ENCODE peak calls at places on chromosomes 7 and 10, in nine cellular contexts. One of them, this sample, is unnamed.

GRCh38 chr10:97178074-97178473 is 7.7 kb downstream of the SLIT1 start:
- DNase-seq in NCI-H1092 treated with DMSO at 0.1 percent for 48 hours: no peak
- DNase-seq in iPS-NIHi11: no peak
- DNase-seq in neural progenitor cell: no peak
- DNase-seq in SW 1271: no peak
- DNase-seq in T-cell: no peak
- DNase-seq in left ventricle myocardium superior: no peak
- DNase-seq in activated effector memory CD4-positive, alpha-beta T cell treated with anti-CD3 and anti-CD28 coated beads, Interleukin-2, amount 50 U/mL, for 16 hours: no peak
- DNase-seq in foreskin keratinocyte: no peak
- DNase-seq in this sample: no peak

GRCh38 chr10:89158446-89158845 is 48.7 kb downstream of the CH25H start:
- DNase-seq in NCI-H1092 treated with DMSO at 0.1 percent for 48 hours: no peak
- DNase-seq in iPS-NIHi11: no peak
- DNase-seq in neural progenitor cell: no peak
- DNase-seq in SW 1271: no peak
- DNase-seq in T-cell: no peak
- DNase-seq in left ventricle myocardium superior: no peak
- DNase-seq in activated effector memory CD4-positive, alpha-beta T cell treated with anti-CD3 and anti-CD28 coated beads, Interleukin-2, amount 50 U/mL, for 16 hours: no peak
- DNase-seq in foreskin keratinocyte: peak; percentile 26
- DNase-seq in this sample: no peak

GRCh38 chr7:83005410-83005809 is 157.3 kb downstream of the PCLO start:
- DNase-seq in NCI-H1092 treated with DMSO at 0.1 percent for 48 hours: no peak
- DNase-seq in iPS-NIHi11: no peak
- DNase-seq in neural progenitor cell: peak; percentile 36
- DNase-seq in SW 1271: no peak
- DNase-seq in T-cell: no peak
- DNase-seq in left ventricle myocardium superior: no peak
- DNase-seq in activated effector memory CD4-positive, alpha-beta T cell treated with anti-CD3 and anti-CD28 coated beads, Interleukin-2, amount 50 U/mL, for 16 hours: no peak
- DNase-seq in foreskin keratinocyte: no peak
- DNase-seq in this sample: no peak

GRCh38 chr7:92797284-92797683 is 39.1 kb downstream of the CDK6 start:
- DNase-seq in NCI-H1092 treated with DMSO at 0.1 percent for 48 hours: no peak
- DNase-seq in iPS-NIHi11: no peak
- DNase-seq in neural progenitor cell: no peak
- DNase-seq in SW 1271: no peak
- DNase-seq in T-cell: no peak
- DNase-seq in left ventricle myocardium superior: peak; percentile 36
- DNase-seq in activated effector memory CD4-positive, alpha-beta T cell treated with anti-CD3 and anti-CD28 coated beads, Interleukin-2, amount 50 U/mL, for 16 hours: no peak
- DNase-seq in foreskin keratinocyte: no peak
- DNase-seq in this sample: no peak

GRCh38 chr7:20152511-20152910 is 64.7 kb downstream of the MACC1 start:
- DNase-seq in NCI-H1092 treated with DMSO at 0.1 percent for 48 hours: no peak
- DNase-seq in iPS-NIHi11: no peak
- DNase-seq in neural progenitor cell: no peak
- DNase-seq in SW 1271: no peak
- DNase-seq in T-cell: no peak
- DNase-seq in left ventricle myocardium superior: no peak
- DNase-seq in activated effector memory CD4-positive, alpha-beta T cell treated with anti-CD3 and anti-CD28 coated beads, Interleukin-2, amount 50 U/mL, for 16 hours: no peak
- DNase-seq in foreskin keratinocyte: peak; percentile 33
- DNase-seq in this sample: no peak

GRCh38 chr10:91613411-91614253 is 19.2 kb downstream of the PPP1R3C start:
- DNase-seq in NCI-H1092 treated with DMSO at 0.1 percent for 48 hours: no peak
- DNase-seq in iPS-NIHi11: no peak
- DNase-seq in neural progenitor cell: no peak
- DNase-seq in SW 1271: peak; percentile 28
- DNase-seq in T-cell: no peak
- DNase-seq in left ventricle myocardium superior: no peak
- DNase-seq in activated effector memory CD4-positive, alpha-beta T cell treated with anti-CD3 and anti-CD28 coated beads, Interleukin-2, amount 50 U/mL, for 16 hours: no peak
- DNase-seq in foreskin keratinocyte: peak; percentile 95
- DNase-seq in this sample: no peak

GRCh38 chr10:101014966-101015581 is 15.5 kb downstream of the LZTS2 start:
- DNase-seq in NCI-H1092 treated with DMSO at 0.1 percent for 48 hours: no peak
- DNase-seq in iPS-NIHi11: no peak
- DNase-seq in neural progenitor cell: no peak
- DNase-seq in SW 1271: no peak
- DNase-seq in T-cell: no peak
- DNase-seq in left ventricle myocardium superior: no peak
- DNase-seq in activated effector memory CD4-positive, alpha-beta T cell treated with anti-CD3 and anti-CD28 coated beads, Interleukin-2, amount 50 U/mL, for 16 hours: no peak
- DNase-seq in foreskin keratinocyte: peak; percentile 93
- DNase-seq in this sample: no peak

GRCh38 chr7:140680886-140681285 is 8.1 kb downstream of the ADCK2 start:
- DNase-seq in NCI-H1092 treated with DMSO at 0.1 percent for 48 hours: no peak
- DNase-seq in iPS-NIHi11: no peak
- DNase-seq in neural progenitor cell: no peak
- DNase-seq in SW 1271: no peak
- DNase-seq in T-cell: no peak
- DNase-seq in left ventricle myocardium superior: no peak
- DNase-seq in activated effector memory CD4-positive, alpha-beta T cell treated with anti-CD3 and anti-CD28 coated beads, Interleukin-2, amount 50 U/mL, for 16 hours: peak; percentile 43
- DNase-seq in foreskin keratinocyte: no peak
- DNase-seq in this sample: no peak

GRCh38 chr10:112954974-112955735 is 5.1 kb downstream of the TCF7L2 start:
- DNase-seq in NCI-H1092 treated with DMSO at 0.1 percent for 48 hours: no peak
- DNase-seq in iPS-NIHi11: no peak
- DNase-seq in neural progenitor cell: peak; percentile 62
- DNase-seq in SW 1271: no peak
- DNase-seq in T-cell: no peak
- DNase-seq in left ventricle myocardium superior: no peak
- DNase-seq in activated effector memory CD4-positive, alpha-beta T cell treated with anti-CD3 and anti-CD28 coated beads, Interleukin-2, amount 50 U/mL, for 16 hours: no peak
- DNase-seq in foreskin keratinocyte: peak; percentile 30
- DNase-seq in this sample: no peak

This sample was measured in NCI-H345.